ENCODE peak calls at places on chromosome 22, in eight cellular contexts. L is fibroblast of the aortic adventitia, U is WTC11, K is heart right ventricle, M is epithelial cell of proximal tubule, Y is foreskin fibroblast, W is HFFc6, C is brain microvascular endothelial cell. R is an unnamed sample.
A peak's percentile ranks its signal among the peaks of the same experiment; 100 is the strongest.

GRCh38 chr22:22818861-22819855 is 68.5 kb upstream of the IGLL5 start:
- DNase-seq in L (no peak), U (no peak), K (no peak), M (no peak), Y (no peak), W (no peak), C (no peak), R (no peak)

GRCh38 chr22:39176067-39176621 is 23.7 kb upstream of the CBX7 start:
- DNase-seq in L (peak; percentile 57), U (peak; percentile 87), K (peak; percentile 76), M (no peak), Y (peak; percentile 81), W (peak; percentile 69), C (peak; percentile 39), R (peak; percentile 49)

GRCh38 chr22:49372530-49373288 is 455.0 kb downstream of the BRD1 start:
- DNase-seq in L (no peak), U (peak; percentile 26), K (no peak), M (no peak), Y (no peak), W (no peak), C (peak; percentile 31), R (no peak)

GRCh38 chr22:25487508-25487907 is 77.0 kb upstream of the GRK3 start:
- DNase-seq in L (no peak), U (no peak), K (no peak), M (no peak), Y (no peak), W (no peak), C (no peak), R (no peak)

GRCh38 chr22:24161485-24161884 is 19.8 kb upstream of the SUSD2 start:
- DNase-seq in L (no peak), U (no peak), K (no peak), M (no peak), Y (no peak), W (no peak), C (no peak), R (no peak)

GRCh38 chr22:24095816-24096215 is 84.7 kb downstream of the CABIN1 start:
- DNase-seq in L (no peak), U (no peak), K (no peak), M (no peak), Y (no peak), W (no peak), C (no peak), R (no peak)

GRCh38 chr22:39498368-39498767 is 3.7 kb upstream of the MIEF1 start:
- DNase-seq in L (no peak), U (no peak), K (no peak), M (no peak), Y (no peak), W (no peak), C (no peak), R (no peak)

GRCh38 chr22:28414017-28414416 is 265.6 kb downstream of the TTC28 start:
- DNase-seq in L (peak; percentile 50), U (no peak), K (no peak), M (no peak), Y (peak; percentile 16), W (no peak), C (no peak), R (no peak)

GRCh38 chr22:35560824-35561223 is 20.2 kb downstream of the RASD2 start:
- DNase-seq in L (no peak), U (no peak), K (no peak), M (no peak), Y (no peak), W (no peak), C (no peak), R (no peak)

GRCh38 chr22:35971418-35972119 is 57.1 kb downstream of the RBFOX2 start:
- DNase-seq in L (peak; percentile 98), U (no peak), K (no peak), M (no peak), Y (peak; percentile 98), W (peak; percentile 79), C (peak; percentile 41), R (peak; percentile 92)

GRCh38 chr22:24450600-24450999 is 23.2 kb downstream of the ADORA2A start:
- DNase-seq in L (no peak), U (no peak), K (no peak), M (no peak), Y (no peak), W (no peak), C (no peak), R (no peak)

GRCh38 chr22:38826386-38826785 is 17.4 kb downstream of the NPTXR start:
- DNase-seq in L (no peak), U (no peak), K (no peak), M (no peak), Y (no peak), W (no peak), C (no peak), R (no peak)

GRCh38 chr22:24011735-24012068 is 598 bp downstream of the CABIN1 start:
- DNase-seq in L (no peak), U (no peak), K (no peak), M (no peak), Y (peak; percentile 13), W (no peak), C (no peak), R (peak; percentile 12)

GRCh38 chr22:25747245-25747944 is 5.4 kb downstream of the MYO18B start:
- DNase-seq in L (peak; percentile 97), U (no peak), K (no peak), M (peak; percentile 59), Y (peak; percentile 97), W (peak; percentile 65), C (peak; percentile 97), R (peak; percentile 96)

GRCh38 chr22:49011379-49011768 is 816.3 kb downstream of the BRD1 start:
- DNase-seq in L (no peak), U (no peak), K (no peak), M (no peak), Y (no peak), W (no peak), C (no peak), R (no peak)

GRCh38 chr22:24728790-24729637 is 45.5 kb downstream of the PIWIL3 start:
- DNase-seq in L (peak; percentile 66), U (no peak), K (peak; percentile 37), M (no peak), Y (peak; percentile 19), W (no peak), C (peak; percentile 70), R (peak; percentile 54)

GRCh38 chr22:39454385-39454871 is 2.4 kb upstream of the MGAT3 start:
- DNase-seq in L (peak; percentile 23), U (no peak), K (no peak), M (no peak), Y (peak; percentile 27), W (no peak), C (no peak), R (no peak)

GRCh38 chr22:22787805-22788459 is 99.7 kb upstream of the IGLL5 start:
- DNase-seq in L (peak; percentile 56), U (peak; percentile 82), K (peak; percentile 48), M (no peak), Y (peak; percentile 63), W (peak; percentile 33), C (peak; percentile 20), R (peak; percentile 11)

GRCh38 chr22:38163844-38164577 is 17.6 kb downstream of the PLA2G6 start:
- DNase-seq in L (no peak), U (no peak), K (no peak), M (no peak), Y (no peak), W (no peak), C (no peak), R (no peak)

GRCh38 chr22:30816413-30816812 is 121.7 kb downstream of the OSBP2 start:
- DNase-seq in L (no peak), U (no peak), K (no peak), M (no peak), Y (no peak), W (no peak), C (no peak), R (no peak)
- TF ChIP-seq CTCF in L (no peak), U (no peak), K (no peak), M (peak; percentile 18), Y (no peak), W (peak; percentile 43), C (peak; percentile 5), R (no peak)

DNA sequence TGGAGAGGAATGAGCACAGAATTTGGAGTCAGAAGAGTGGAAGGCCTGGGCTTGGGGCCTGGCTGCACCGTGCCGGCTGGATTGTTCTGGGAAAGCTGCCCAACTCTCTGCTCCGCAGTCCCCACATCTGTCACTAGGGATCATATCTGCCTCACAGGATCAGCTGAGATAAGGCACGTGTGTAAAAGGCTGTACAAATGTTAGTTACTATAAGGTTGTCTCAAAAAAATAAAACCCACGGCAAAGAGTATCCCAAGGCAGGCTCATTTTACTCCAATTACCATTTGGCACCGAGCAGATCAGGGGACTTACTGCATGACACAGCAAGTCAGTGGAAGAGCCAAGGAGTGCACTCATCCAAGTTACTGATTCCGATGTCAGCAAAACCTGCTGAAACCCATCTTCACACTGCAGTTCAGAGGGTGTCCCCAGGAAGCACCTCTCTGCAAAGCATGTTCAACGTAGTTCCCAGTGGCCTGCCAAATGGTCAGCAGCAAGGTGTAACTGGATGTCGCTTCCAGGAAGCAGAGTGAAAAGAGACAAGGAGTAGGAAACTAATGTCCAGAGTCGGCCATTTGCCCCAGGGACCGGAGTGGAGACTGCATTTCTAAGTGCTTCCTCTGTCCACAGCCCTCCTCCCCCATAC is 18.1 kb upstream of the MRTFA start:
- DNase-seq in L (peak; percentile 81), U (no peak), K (peak; percentile 64), M (no peak), Y (peak; percentile 85), W (peak; percentile 69), C (peak; percentile 59), R (peak; percentile 59)
- TF ChIP-seq CTCF in L (peak; percentile 31), U (no peak), K (peak; percentile 14), M (peak; percentile 14), Y (peak; percentile 10), W (peak; percentile 41), C (peak; percentile 51), R (peak; percentile 30)

DNA sequence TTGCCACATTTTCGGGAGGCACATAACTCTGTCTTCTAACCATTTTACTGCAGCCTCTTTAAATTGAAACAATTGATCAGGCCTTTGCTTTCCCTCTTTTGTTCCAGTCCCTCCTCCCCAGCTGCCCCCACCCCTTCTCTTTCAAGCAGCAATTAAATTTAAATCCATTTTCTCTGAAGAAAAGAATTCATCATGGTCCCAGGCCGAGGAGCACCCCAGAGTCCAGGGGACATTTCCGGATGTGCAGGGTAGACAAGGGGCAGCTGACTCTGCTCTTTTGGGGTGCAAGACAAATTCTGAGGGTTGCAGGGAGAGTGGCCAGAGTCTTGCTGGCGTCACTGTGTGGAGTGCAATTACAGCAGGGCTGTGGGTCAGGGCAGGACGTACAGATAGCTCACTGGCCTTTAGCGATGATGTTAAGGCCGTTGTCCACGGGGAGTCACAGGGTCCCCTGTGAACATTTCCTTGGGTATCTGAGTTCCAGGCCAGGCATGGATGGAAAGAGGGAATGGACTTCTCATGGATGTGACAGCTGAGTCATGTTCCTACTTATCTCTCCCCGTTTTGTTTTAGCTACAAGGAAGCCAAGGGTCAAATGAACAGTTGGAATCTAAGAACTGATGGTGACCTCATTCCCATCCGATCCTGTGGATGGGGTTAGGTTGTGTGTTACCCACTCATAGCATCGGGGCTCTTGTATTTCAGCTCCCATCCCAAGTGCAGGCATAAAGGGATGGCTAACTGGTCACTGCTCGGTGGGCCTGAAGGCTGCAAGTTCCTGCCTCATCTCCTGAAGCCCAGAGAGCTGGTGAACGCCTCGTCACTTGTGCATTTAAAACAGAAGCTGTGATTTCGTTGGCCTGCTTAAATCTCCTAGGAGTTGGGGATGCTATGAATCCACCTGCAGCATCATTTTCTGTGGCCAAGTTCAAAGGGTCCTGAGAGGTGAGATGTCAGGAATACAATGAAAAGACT is 476.7 kb downstream of the TBC1D22A start:
- DNase-seq in L (no peak), U (no peak), K (no peak), M (no peak), Y (no peak), W (no peak), C (no peak), R (no peak)
- TF ChIP-seq CTCF in L (no peak), U (no peak), K (no peak), M (no peak), Y (no peak), W (no peak), C (no peak), R (no peak)

GRCh38 chr22:44068422-44069191 is 44.5 kb downstream of the PARVB start:
- DNase-seq in L (no peak), U (no peak), K (peak; percentile 37), M (no peak), Y (no peak), W (no peak), C (no peak), R (no peak)
- TF ChIP-seq CTCF in L (no peak), U (no peak), K (no peak), M (no peak), Y (no peak), W (no peak), C (no peak), R (no peak)